ENCODE peak calls at places on chromosomes 7 and 10, in six cellular contexts. B, T, K, G, O and A are unnamed samples.

GRCh38 chr10:95559466-95559865 is 1.7 kb downstream of the SORBS1 start:
- DNase-seq in B (no peak), T (no peak), K (no peak), G (no peak), O (no peak), A (no peak)

GRCh38 chr10:14554843-14555205 is 219.9 kb downstream of the FAM107B start:
- DNase-seq in B (peak; percentile 57), T (peak; percentile 29), K (no peak), G (no peak), O (no peak), A (no peak)

GRCh38 chr7:139720186-139720585 is 57.6 kb downstream of the HIPK2 start:
- DNase-seq in B (no peak), T (no peak), K (peak; percentile 51), G (no peak), O (no peak), A (no peak)

GRCh38 chr10:90328896-90329295 is 528.9 kb downstream of the HTR7 start:
- DNase-seq in B (no peak), T (no peak), K (no peak), G (no peak), O (no peak), A (no peak)

GRCh38 chr7:101631224-101631714 is 2.2 kb upstream of the MYL10 start:
- DNase-seq in B (peak; percentile 50), T (no peak), K (peak; percentile 57), G (no peak), O (no peak), A (no peak)

GRCh38 chr10:132844069-132844809 is 58.3 kb upstream of the NKX6-2 start:
- DNase-seq in B (no peak), T (no peak), K (peak; percentile 31), G (no peak), O (no peak), A (peak; percentile 45)

GRCh38 chr7:155363146-155363539 is 65.5 kb downstream of the INSIG1 start:
- DNase-seq in B (no peak), T (no peak), K (no peak), G (no peak), O (no peak), A (peak; percentile 7)

GRCh38 chr10:73096041-73096451 is 620 bp downstream of the P4HA1 start:
- DNase-seq in B (peak; percentile 75), T (peak; percentile 58), K (peak; percentile 85), G (peak; percentile 61), O (peak; percentile 67), A (peak; percentile 70)

GRCh38 chr7:18117482-18117881 is 89.8 kb upstream of the PRPS1L1 start:
- DNase-seq in B (peak; percentile 21), T (peak; percentile 67), K (no peak), G (no peak), O (no peak), A (no peak)

GRCh38 chr7:128838109-128838779 is 8.0 kb downstream of the FLNC start:
- DNase-seq in B (no peak), T (no peak), K (no peak), G (no peak), O (peak; percentile 28), A (no peak)

GRCh38 chr10:92238586-92239098 is 52.2 kb downstream of the CPEB3 start:
- DNase-seq in B (peak; percentile 88), T (peak; percentile 34), K (peak; percentile 91), G (peak; percentile 30), O (peak; percentile 75), A (peak; percentile 83)

GRCh38 chr10:1882168-1882567 is 144.8 kb upstream of the ADARB2 start:
- DNase-seq in B (no peak), T (no peak), K (no peak), G (no peak), O (no peak), A (no peak)

GRCh38 chr10:102629661-102630614 is 14.3 kb upstream of the TRIM8 start:
- DNase-seq in B (peak; percentile 75), T (peak; percentile 86), K (no peak), G (no peak), O (peak; percentile 11), A (no peak)

GRCh38 chr10:6236349-6237188 is 33.8 kb downstream of the PFKFB3 start:
- DNase-seq in B (no peak), T (peak; percentile 16), K (no peak), G (no peak), O (no peak), A (no peak)

GRCh38 chr10:61616611-61617010 is 46.1 kb upstream of the CABCOCO1 start:
- DNase-seq in B (no peak), T (no peak), K (no peak), G (no peak), O (no peak), A (no peak)

GRCh38 chr10:133467286-133467911 is 13.7 kb downstream of the SCART1 start:
- DNase-seq in B (no peak), T (no peak), K (no peak), G (no peak), O (no peak), A (no peak)

GRCh38 chr10:54133201-54133600 is 667.8 kb downstream of the PCDH15 start:
- DNase-seq in B (no peak), T (no peak), K (no peak), G (no peak), O (no peak), A (no peak)

DNA sequence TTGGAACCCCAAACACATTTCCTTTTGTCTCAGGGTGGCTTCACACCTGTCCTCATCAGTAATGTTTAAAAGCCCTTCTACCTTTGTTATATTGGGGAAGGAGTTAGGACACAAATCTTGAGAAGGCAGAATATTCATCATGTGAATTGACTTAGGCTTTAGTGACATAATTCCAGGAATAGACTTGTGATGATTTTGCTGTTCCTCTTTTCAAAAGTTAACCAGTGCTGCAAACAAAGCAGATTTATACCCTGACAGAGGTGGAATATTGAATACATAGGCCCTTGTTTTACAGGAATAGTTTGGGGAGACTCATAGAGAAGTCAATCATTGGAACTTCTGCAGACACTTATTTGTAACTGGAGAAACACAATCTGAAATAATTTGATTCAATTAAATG is 27.0 kb downstream of the ZNF786 start:
- DNase-seq in B (no peak), T (no peak), K (no peak), G (no peak), O (no peak), A (no peak)
- H3K27ac ChIP-seq in B (no peak overlapping the region), T (no peak overlapping the region), K (no peak overlapping the region), G (no peak overlapping the region), O (no peak overlapping the region), A (no peak overlapping the region)

GRCh38 chr7:36390199-36391090 is 783 bp downstream of the ANLN start:
- DNase-seq in B (peak; percentile 86), T (peak; percentile 87), K (peak; percentile 81), G (peak; percentile 71), O (peak; percentile 62), A (peak; percentile 96)
- H3K27ac ChIP-seq in B (peak overlapping the region; percentile 85), T (peak overlapping the region; percentile 93), K (no peak overlapping the region), G (no peak overlapping the region), O (peak overlapping the region; percentile 66), A (peak overlapping the region; percentile 92)

GRCh38 chr10:12357525-12358151 is 8.3 kb downstream of the CAMK1D start:
- DNase-seq in B (no peak), T (no peak), K (no peak), G (no peak), O (no peak), A (no peak)
- H3K27ac ChIP-seq in B (no peak overlapping the region), T (no peak overlapping the region), K (no peak overlapping the region), G (no peak overlapping the region), O (no peak overlapping the region), A (no peak overlapping the region)

DNA sequence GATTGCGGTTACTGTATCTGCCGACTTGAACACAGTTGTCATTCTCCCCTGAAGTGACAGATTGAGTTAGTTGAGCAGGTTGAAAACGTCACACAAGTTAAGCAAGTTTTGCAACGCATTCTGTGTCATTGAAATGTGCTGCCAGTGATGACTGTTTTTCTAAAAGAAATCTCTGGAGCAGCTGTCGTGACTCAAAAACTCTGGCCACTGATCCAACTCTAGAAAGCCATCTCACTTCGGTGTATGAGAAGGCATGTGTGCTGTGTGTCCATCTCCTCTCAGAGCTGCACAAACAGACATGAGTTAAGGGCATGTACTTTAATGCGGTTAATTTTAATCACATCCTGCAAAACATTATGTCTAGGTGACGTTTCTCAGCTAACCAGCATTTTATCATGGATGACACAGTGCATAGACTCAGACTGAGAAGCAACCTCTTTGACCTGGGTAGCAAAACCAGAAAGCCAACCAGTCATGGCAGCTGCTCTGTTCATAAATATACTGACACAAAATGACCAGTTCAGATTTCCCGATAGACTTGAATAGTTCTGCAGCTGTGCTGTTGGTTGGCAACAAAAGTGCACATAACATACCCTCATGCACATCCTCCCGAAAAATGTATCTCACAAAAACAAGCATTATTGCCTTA is 69.3 kb downstream of the CSTF2T start:
- DNase-seq in B (no peak), T (no peak), K (no peak), G (no peak), O (peak; percentile 25), A (no peak)
- H3K27ac ChIP-seq in B (no peak overlapping the region), T (no peak overlapping the region), K (no peak overlapping the region), G (no peak overlapping the region), O (peak overlapping the region; percentile 80), A (no peak overlapping the region)

GRCh38 chr7:134781171-134781570 is 1.7 kb downstream of the CALD1 start:
- DNase-seq in B (peak; percentile 17), T (no peak), K (no peak), G (no peak), O (no peak), A (no peak)

GRCh38 chr7:134780166-134780853 is 876 bp downstream of the CALD1 start:
- DNase-seq in B (peak; percentile 10), T (no peak), K (no peak), G (no peak), O (no peak), A (no peak)

GRCh38 chr7:134783294-134784069 is 4.0 kb downstream of the CALD1 start:
- DNase-seq in B (peak; percentile 11), T (no peak), K (no peak), G (no peak), O (no peak), A (no peak)

GRCh38 chr7:134784251-134785049 is 5.0 kb downstream of the CALD1 start:
- DNase-seq in B (peak; percentile 26), T (no peak), K (no peak), G (no peak), O (no peak), A (no peak)

DNA sequence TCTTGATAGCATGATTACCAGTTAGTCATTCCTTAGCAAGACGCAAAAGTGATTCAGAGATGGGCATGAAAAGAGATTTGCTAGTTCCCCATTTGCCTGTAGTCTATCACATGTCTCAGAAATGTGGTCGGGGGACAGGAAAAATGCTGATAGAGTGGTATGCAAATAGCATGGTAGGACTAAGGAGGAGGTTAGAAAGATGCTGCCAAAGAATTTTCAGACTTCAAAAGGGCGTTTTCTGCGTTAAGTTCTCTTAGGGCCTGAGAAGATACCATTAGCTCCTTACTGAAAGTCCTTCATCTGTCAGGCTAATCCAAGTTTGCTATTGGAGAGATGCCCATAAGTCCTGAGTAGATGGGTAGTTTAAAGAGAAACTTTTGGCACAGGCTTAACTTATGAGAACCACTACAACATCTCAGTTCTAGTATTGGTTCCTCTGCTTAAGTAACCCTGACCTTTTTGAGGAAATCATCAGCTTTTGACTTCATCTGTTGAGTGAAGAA is 2.7 kb downstream of the CALD1 start:
- DNase-seq in B (peak; percentile 49), T (no peak), K (no peak), G (no peak), O (no peak), A (no peak)
- H3K27ac ChIP-seq in B (peak overlapping the region; percentile 56), T (peak overlapping the region; percentile 93), K (peak overlapping the region; percentile 50), G (no peak overlapping the region), O (peak overlapping the region; percentile 77), A (peak overlapping the region; percentile 90)

DNA sequence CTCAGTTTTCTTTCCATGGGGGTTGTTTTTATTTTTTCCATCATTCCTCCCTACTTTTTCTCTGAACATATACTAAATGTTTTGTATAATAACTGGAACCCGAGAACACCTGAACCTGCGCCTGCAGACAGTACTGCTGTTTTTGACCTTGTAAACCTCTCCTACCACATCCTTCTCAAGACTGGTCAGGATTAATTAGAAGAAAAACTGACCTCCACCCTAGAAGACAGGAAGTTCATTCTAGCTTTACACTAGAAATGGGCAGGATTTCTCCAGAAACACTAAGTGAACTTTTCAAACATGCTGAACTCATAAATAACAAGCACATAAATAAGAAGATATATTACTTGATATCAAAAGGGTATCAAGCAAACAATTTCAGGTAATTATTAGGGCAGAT is 751 bp upstream of the HYCC1 start:
- DNase-seq in B (no peak), T (no peak), K (no peak), G (no peak), O (no peak), A (no peak)
- H3K27ac ChIP-seq in B (no peak overlapping the region), T (no peak overlapping the region), K (no peak overlapping the region), G (no peak overlapping the region), O (peak overlapping the region; percentile 53), A (no peak overlapping the region)